ENCODE peak calls at places on chromosomes 4 and X, in five cellular contexts. A is SW480, U is Caco-2, K is upper lobe of left lung, P is esophagus squamous epithelium. C is an unnamed sample.

GRCh38 chr4:38563703-38564490 is 100.1 kb upstream of the KLF3 start:
- DNase-seq in A (no peak), U (no peak), P (no peak), K (no peak), C (no peak)

GRCh38 chrX:111360839-111361238 is 51.2 kb downstream of the DCX start:
- DNase-seq in U (no peak), K (no peak), A (no peak), P (no peak), C (no peak)

GRCh38 chrX:152445926-152446325 is 5.2 kb downstream of the GABRA3 start:
- DNase-seq in K (no peak), A (peak; percentile 22), U (no peak), P (no peak), C (no peak)

GRCh38 chrX:110006826-110007375 is 4.0 kb downstream of the TMEM164 start:
- DNase-seq in P (no peak), K (no peak), U (no peak), A (no peak), C (no peak)

GRCh38 chrX:27251369-27251768 is 211.8 kb downstream of the PPP4R3C start:
- DNase-seq in U (no peak), P (no peak), K (no peak), A (no peak), C (no peak)

GRCh38 chr4:24322517-24322916 is 261.8 kb downstream of the DHX15 start:
- DNase-seq in A (no peak), U (no peak), K (no peak), P (no peak), C (no peak)

GRCh38 chr4:179112441-179113170 is 1670.4 kb upstream of the AGA start:
- DNase-seq in K (no peak), U (no peak), A (no peak), P (no peak), C (no peak)

GRCh38 chrX:22650691-22651090 is 349.1 kb upstream of the DDX53 start:
- DNase-seq in U (no peak), K (no peak), P (no peak), A (no peak), C (no peak)

GRCh38 chr4:153465583-153465921 is 608 bp upstream of the TMEM131L start:
- DNase-seq in U (peak; percentile 62), A (peak; percentile 59), P (peak; percentile 23), K (peak; percentile 45), C (peak; percentile 52)

GRCh38 chr4:1244081-1244977 is 4.6 kb downstream of the CTBP1 start:
- DNase-seq in P (no peak), A (no peak), U (peak; percentile 24), K (peak; percentile 25), C (no peak)

GRCh38 chr4:75547647-75548387 is 8.0 kb upstream of the ODAPH start:
- DNase-seq in K (peak; percentile 32), P (no peak), U (no peak), A (no peak), C (no peak)

GRCh38 chr4:167826281-167826680 is 266.1 kb upstream of the ANXA10 start:
- DNase-seq in A (no peak), K (no peak), P (no peak), U (no peak), C (no peak)

GRCh38 chr4:10204401-10205058 is 87.9 kb upstream of the WDR1 start:
- DNase-seq in A (no peak), P (no peak), K (no peak), U (no peak), C (no peak)

GRCh38 chr4:89275587-89275986 is 32.0 kb downstream of the GPRIN3 start:
- DNase-seq in U (no peak), K (no peak), A (no peak), P (no peak), C (no peak)

C was measured in stimulated activated naive CD8-positive, alpha-beta T cell treated with anti-CD3 and anti-CD28 coated beads, Interleukin-15, Interleukin-2, amounts not matched to agents 100 U/mL and 50 U/mL, for 24 hours.